ENCODE peak calls at places on chromosome 9, in eight cellular contexts. One of them, this sample, is unnamed.

GRCh38 chr9:4771788-4772187 is 21.0 kb upstream of the RCL1 start:
- DNase-seq in left cardiac atrium: no peak
- DNase-seq in adipocyte: no peak
- DNase-seq in CD8-positive, alpha-beta memory T cell: no peak
- DNase-seq in hepatic stellate cell: no peak
- DNase-seq in spleen: no peak
- DNase-seq in HCT116: no peak
- DNase-seq in GM13977: no peak
- DNase-seq in this sample: no peak

GRCh38 chr9:2420488-2421056 is 201.0 kb upstream of the VLDLR start:
- DNase-seq in HCT116: no peak
- DNase-seq in GM13977: no peak
- DNase-seq in left cardiac atrium: no peak
- DNase-seq in CD8-positive, alpha-beta memory T cell: no peak
- DNase-seq in adipocyte: no peak
- DNase-seq in hepatic stellate cell: no peak
- DNase-seq in spleen: no peak
- DNase-seq in this sample: no peak

GRCh38 chr9:93020151-93020550 is 38.4 kb upstream of the SUSD3 start:
- DNase-seq in CD8-positive, alpha-beta memory T cell: no peak
- DNase-seq in spleen: no peak
- DNase-seq in adipocyte: no peak
- DNase-seq in hepatic stellate cell: no peak
- DNase-seq in left cardiac atrium: no peak
- DNase-seq in HCT116: no peak
- DNase-seq in GM13977: no peak
- DNase-seq in this sample: no peak

GRCh38 chr9:16652511-16653101 is 217.9 kb downstream of the BNC2 start:
- DNase-seq in hepatic stellate cell: no peak
- DNase-seq in GM13977: no peak
- DNase-seq in HCT116: no peak
- DNase-seq in CD8-positive, alpha-beta memory T cell: no peak
- DNase-seq in spleen: no peak
- DNase-seq in adipocyte: peak; percentile 39
- DNase-seq in left cardiac atrium: no peak
- DNase-seq in this sample: no peak

GRCh38 chr9:108903437-108904103 is 30.4 kb downstream of the ELP1 start:
- DNase-seq in spleen: no peak
- DNase-seq in GM13977: no peak
- DNase-seq in adipocyte: no peak
- DNase-seq in HCT116: no peak
- DNase-seq in left cardiac atrium: no peak
- DNase-seq in hepatic stellate cell: no peak
- DNase-seq in CD8-positive, alpha-beta memory T cell: no peak
- DNase-seq in this sample: no peak

GRCh38 chr9:127779136-127779981 is 893 bp upstream of the SH2D3C start:
- DNase-seq in HCT116: no peak
- DNase-seq in adipocyte: no peak
- DNase-seq in CD8-positive, alpha-beta memory T cell: peak; percentile 42
- DNase-seq in hepatic stellate cell: no peak
- DNase-seq in left cardiac atrium: no peak
- DNase-seq in GM13977: peak; percentile 68
- DNase-seq in spleen: peak; percentile 89
- DNase-seq in this sample: peak; percentile 63

GRCh38 chr9:116141864-116142561 is 11.6 kb upstream of the PAPPA start:
- DNase-seq in hepatic stellate cell: no peak
- DNase-seq in GM13977: no peak
- DNase-seq in HCT116: no peak
- DNase-seq in CD8-positive, alpha-beta memory T cell: no peak
- DNase-seq in adipocyte: no peak
- DNase-seq in left cardiac atrium: peak; percentile 33
- DNase-seq in spleen: no peak
- DNase-seq in this sample: no peak

GRCh38 chr9:122090981-122091380 is 2.1 kb downstream of the TTLL11 start:
- DNase-seq in GM13977: no peak
- DNase-seq in adipocyte: no peak
- DNase-seq in CD8-positive, alpha-beta memory T cell: no peak
- DNase-seq in HCT116: no peak
- DNase-seq in hepatic stellate cell: no peak
- DNase-seq in left cardiac atrium: no peak
- DNase-seq in spleen: no peak
- DNase-seq in this sample: no peak

GRCh38 chr9:1129382-1129781 is 79.2 kb downstream of the DMRT2 start:
- DNase-seq in spleen: no peak
- DNase-seq in adipocyte: no peak
- DNase-seq in GM13977: no peak
- DNase-seq in left cardiac atrium: no peak
- DNase-seq in HCT116: no peak
- DNase-seq in hepatic stellate cell: no peak
- DNase-seq in CD8-positive, alpha-beta memory T cell: no peak
- DNase-seq in this sample: no peak

GRCh38 chr9:89422151-89422918 is 75.6 kb downstream of the SEMA4D start:
- DNase-seq in HCT116: no peak
- DNase-seq in spleen: peak; percentile 74
- DNase-seq in left cardiac atrium: no peak
- DNase-seq in GM13977: no peak
- DNase-seq in CD8-positive, alpha-beta memory T cell: peak; percentile 54
- DNase-seq in hepatic stellate cell: no peak
- DNase-seq in adipocyte: peak; percentile 29
- DNase-seq in this sample: peak; percentile 80

GRCh38 chr9:35749515-35750255 is 598 bp downstream of the RGP1 start:
- DNase-seq in spleen: peak; percentile 90
- DNase-seq in GM13977: peak; percentile 45
- DNase-seq in CD8-positive, alpha-beta memory T cell: no peak
- DNase-seq in hepatic stellate cell: no peak
- DNase-seq in adipocyte: peak; percentile 43
- DNase-seq in left cardiac atrium: peak; percentile 35
- DNase-seq in HCT116: no peak
- DNase-seq in this sample: peak; percentile 45

GRCh38 chr9:129398101-129398795 is 220.2 kb upstream of the IER5L start:
- DNase-seq in left cardiac atrium: peak; percentile 15
- DNase-seq in spleen: peak; percentile 39
- DNase-seq in hepatic stellate cell: no peak
- DNase-seq in GM13977: no peak
- DNase-seq in adipocyte: no peak
- DNase-seq in CD8-positive, alpha-beta memory T cell: no peak
- DNase-seq in HCT116: no peak
- DNase-seq in this sample: no peak

GRCh38 chr9:31908891-31909480 is 475.5 kb upstream of the ACO1 start:
- DNase-seq in adipocyte: no peak
- DNase-seq in HCT116: no peak
- DNase-seq in hepatic stellate cell: no peak
- DNase-seq in GM13977: no peak
- DNase-seq in left cardiac atrium: no peak
- DNase-seq in CD8-positive, alpha-beta memory T cell: no peak
- DNase-seq in spleen: no peak
- DNase-seq in this sample: no peak

GRCh38 chr9:136086951-136087740 is 7.9 kb downstream of the NACC2 start:
- DNase-seq in left cardiac atrium: no peak
- DNase-seq in GM13977: no peak
- DNase-seq in hepatic stellate cell: no peak
- DNase-seq in CD8-positive, alpha-beta memory T cell: no peak
- DNase-seq in spleen: no peak
- DNase-seq in adipocyte: no peak
- DNase-seq in HCT116: no peak
- DNase-seq in this sample: no peak

GRCh38 chr9:89878687-89879086 is 273.9 kb downstream of the GADD45G start:
- DNase-seq in hepatic stellate cell: no peak
- DNase-seq in GM13977: no peak
- DNase-seq in spleen: peak; percentile 70
- DNase-seq in HCT116: no peak
- DNase-seq in left cardiac atrium: peak; percentile 83
- DNase-seq in adipocyte: peak; percentile 3
- DNase-seq in CD8-positive, alpha-beta memory T cell: no peak
- DNase-seq in this sample: no peak

GRCh38 chr9:88953401-88954029 is 37.8 kb upstream of the S1PR3 start:
- DNase-seq in HCT116: no peak
- DNase-seq in CD8-positive, alpha-beta memory T cell: no peak
- DNase-seq in left cardiac atrium: no peak
- DNase-seq in adipocyte: peak; percentile 64
- DNase-seq in spleen: no peak
- DNase-seq in GM13977: no peak
- DNase-seq in hepatic stellate cell: no peak
- DNase-seq in this sample: no peak

GRCh38 chr9:136386018-136386417 is 12.5 kb upstream of the CARD9 start:
- DNase-seq in spleen: no peak
- DNase-seq in HCT116: no peak
- DNase-seq in GM13977: no peak
- DNase-seq in left cardiac atrium: no peak
- DNase-seq in adipocyte: no peak
- DNase-seq in hepatic stellate cell: no peak
- DNase-seq in CD8-positive, alpha-beta memory T cell: no peak
- DNase-seq in this sample: no peak

GRCh38 chr9:16704489-16705111 is 165.9 kb downstream of the BNC2 start:
- DNase-seq in left cardiac atrium: peak; percentile 79
- DNase-seq in adipocyte: peak; percentile 79
- DNase-seq in CD8-positive, alpha-beta memory T cell: no peak
- DNase-seq in GM13977: no peak
- DNase-seq in spleen: no peak
- DNase-seq in hepatic stellate cell: peak; percentile 45
- DNase-seq in HCT116: no peak
- DNase-seq in this sample: no peak

This sample was measured in NK-92 treated with Interleukin-12 subunit alpha and Interleukin-12 subunit beta, amount 100 ng/mL, for 24 hours.